ENCODE peak calls at places on chromosomes 6 and 20, in four cellular contexts. One of them, this sample, is unnamed.

GRCh38 chr6:24223131-24223715 is 97.2 kb downstream of the NRSN1 start:
- DNase-seq in SK-N-SH: no peak
- DNase-seq in H1: no peak
- DNase-seq in K562: no peak
- DNase-seq in this sample: no peak

GRCh38 chr20:14600527-14600926 is 263.1 kb upstream of the FLRT3 start:
- DNase-seq in SK-N-SH: no peak
- DNase-seq in H1: no peak
- DNase-seq in K562: no peak
- DNase-seq in this sample: no peak

GRCh38 chr6:13865132-13865531 is 50.8 kb upstream of the MCUR1 start:
- DNase-seq in SK-N-SH: no peak
- DNase-seq in H1: no peak
- DNase-seq in K562: no peak
- DNase-seq in this sample: no peak

GRCh38 chr6:127022297-127022696 is 96.2 kb upstream of the RSPO3 start:
- DNase-seq in SK-N-SH: peak; percentile 37
- DNase-seq in H1: no peak
- DNase-seq in K562: no peak
- DNase-seq in this sample: no peak

GRCh38 chr20:16147916-16148315 is 425.3 kb downstream of the KIF16B start:
- DNase-seq in SK-N-SH: no peak
- DNase-seq in H1: no peak
- DNase-seq in K562: no peak
- DNase-seq in this sample: no peak

GRCh38 chr6:114319749-114320148 is 23.1 kb downstream of the HS3ST5 start:
- DNase-seq in SK-N-SH: no peak
- DNase-seq in H1: no peak
- DNase-seq in K562: no peak
- DNase-seq in this sample: no peak

GRCh38 chr20:46088409-46089075 is 1.2 kb downstream of the NCOA5 start:
- DNase-seq in SK-N-SH: no peak
- DNase-seq in H1: no peak
- DNase-seq in K562: peak; percentile 40
- DNase-seq in this sample: no peak

GRCh38 chr20:48619126-48620101 is 208.4 kb downstream of the PREX1 start:
- DNase-seq in SK-N-SH: peak; percentile 88
- DNase-seq in H1: no peak
- DNase-seq in K562: no peak
- DNase-seq in this sample: no peak

GRCh38 chr20:8331740-8332412 is 199.8 kb downstream of the PLCB1 start:
- DNase-seq in SK-N-SH: no peak
- DNase-seq in H1: no peak
- DNase-seq in K562: no peak
- DNase-seq in this sample: no peak

GRCh38 chr20:58229198-58229802 is 847 bp upstream of the ANKRD60 start:
- DNase-seq in SK-N-SH: no peak
- DNase-seq in H1: no peak
- DNase-seq in K562: no peak
- DNase-seq in this sample: no peak

GRCh38 chr6:71367763-71368162 is 79.2 kb downstream of the OGFRL1 start:
- DNase-seq in SK-N-SH: no peak
- DNase-seq in H1: no peak
- DNase-seq in K562: no peak
- DNase-seq in this sample: no peak

GRCh38 chr6:146146836-146147235 is 118.0 kb downstream of the GRM1 start:
- DNase-seq in SK-N-SH: no peak
- DNase-seq in H1: no peak
- DNase-seq in K562: no peak
- DNase-seq in this sample: no peak

DNA sequence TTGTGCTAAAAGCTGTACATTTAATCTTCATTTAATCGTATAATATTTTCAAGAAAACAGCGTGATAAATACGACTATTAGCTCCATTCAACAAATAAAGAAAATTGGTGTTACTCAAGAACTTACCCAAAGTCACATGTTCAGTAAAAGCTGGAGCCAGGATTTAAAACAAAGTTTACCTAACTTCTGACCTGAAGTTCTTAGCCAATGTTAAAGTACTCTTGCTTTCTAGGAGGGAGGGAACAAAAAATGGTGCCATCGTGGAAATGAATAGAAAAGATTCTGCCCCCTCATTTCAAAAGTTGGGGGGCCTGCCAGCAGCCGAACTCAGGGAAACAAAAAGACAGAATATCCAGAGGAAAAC is 395.8 kb downstream of the CD109 start:
- DNase-seq in SK-N-SH: no peak
- DNase-seq in H1: no peak
- DNase-seq in K562: no peak
- DNase-seq in this sample: no peak
- TF ChIP-seq NRF1 in SK-N-SH: no peak
- TF ChIP-seq NRF1 in H1: no peak
- TF ChIP-seq NRF1 in K562: no peak
- TF ChIP-seq NRF1 in this sample: no peak

DNA sequence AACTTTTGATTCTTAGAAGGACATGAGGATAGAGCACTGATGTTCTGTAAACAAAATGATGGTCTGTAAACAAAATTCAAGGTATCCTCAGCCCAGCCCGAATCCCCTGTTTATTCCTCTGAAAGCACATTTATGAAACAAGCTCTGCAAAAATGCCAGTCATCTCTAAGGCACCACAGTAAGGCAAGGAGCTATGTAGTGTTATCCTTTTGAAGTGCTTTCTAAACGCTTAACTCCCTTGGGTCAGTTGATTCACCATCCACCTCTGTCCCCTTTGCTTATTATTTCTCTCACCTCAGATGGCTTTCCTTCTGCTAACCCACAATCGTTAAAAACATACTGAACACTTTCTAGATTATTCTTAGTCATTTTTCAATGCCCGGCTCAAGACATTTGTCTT is 93.8 kb downstream of the ATXN1 start:
- DNase-seq in SK-N-SH: no peak
- DNase-seq in H1: no peak
- DNase-seq in K562: no peak
- DNase-seq in this sample: no peak
- TF ChIP-seq NRF1 in SK-N-SH: no peak
- TF ChIP-seq NRF1 in H1: no peak
- TF ChIP-seq NRF1 in K562: no peak
- TF ChIP-seq NRF1 in this sample: no peak

GRCh38 chr6:168524644-168525043 is 83.7 kb downstream of the SMOC2 start:
- DNase-seq in SK-N-SH: no peak
- DNase-seq in H1: peak; percentile 64
- DNase-seq in K562: no peak
- DNase-seq in this sample: no peak
- TF ChIP-seq NRF1 in SK-N-SH: no peak
- TF ChIP-seq NRF1 in H1: no peak
- TF ChIP-seq NRF1 in K562: no peak
- TF ChIP-seq NRF1 in this sample: no peak

GRCh38 chr6:53230775-53231467 is 82.3 kb upstream of the GCM1 start:
- DNase-seq in SK-N-SH: no peak
- DNase-seq in H1: no peak
- DNase-seq in K562: no peak
- DNase-seq in this sample: no peak

GRCh38 chr6:53236241-53236640 is 87.6 kb upstream of the GCM1 start:
- DNase-seq in SK-N-SH: no peak
- DNase-seq in H1: no peak
- DNase-seq in K562: no peak
- DNase-seq in this sample: no peak

GRCh38 chr6:53238311-53238710 is 89.7 kb upstream of the GCM1 start:
- DNase-seq in SK-N-SH: no peak
- DNase-seq in H1: no peak
- DNase-seq in K562: no peak
- DNase-seq in this sample: no peak

GRCh38 chr6:53235508-53235907 is 86.9 kb upstream of the GCM1 start:
- DNase-seq in SK-N-SH: no peak
- DNase-seq in H1: no peak
- DNase-seq in K562: no peak
- DNase-seq in this sample: no peak

DNA sequence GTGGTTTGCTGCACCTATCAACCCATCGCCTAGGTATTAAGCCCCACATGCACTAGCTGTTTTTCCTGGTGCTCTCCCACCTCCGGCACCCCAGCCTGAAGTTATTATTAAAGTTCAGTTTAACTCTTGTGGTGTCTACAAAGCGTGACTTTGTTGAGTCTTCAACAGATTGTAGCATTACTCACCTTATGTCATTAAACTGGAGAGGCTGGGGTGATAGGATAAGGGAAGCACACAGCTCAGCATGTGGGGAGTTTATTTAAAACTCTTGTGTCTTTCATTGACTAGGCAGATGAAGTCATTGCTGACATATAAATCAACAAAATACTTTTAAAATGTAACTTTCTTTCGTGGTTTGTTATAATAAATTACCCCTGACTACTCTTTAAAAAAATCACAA is 84.7 kb upstream of the GCM1 start:
- DNase-seq in SK-N-SH: no peak
- DNase-seq in H1: no peak
- DNase-seq in K562: peak; percentile 17
- DNase-seq in this sample: no peak
- TF ChIP-seq NRF1 in SK-N-SH: no peak
- TF ChIP-seq NRF1 in H1: no peak
- TF ChIP-seq NRF1 in K562: no peak
- TF ChIP-seq NRF1 in this sample: no peak

GRCh38 chr6:44264154-44265002 is 973 bp downstream of the NFKBIE start:
- DNase-seq in SK-N-SH: peak; percentile 27
- DNase-seq in H1: no peak
- DNase-seq in K562: peak; percentile 65
- DNase-seq in this sample: no peak
- TF ChIP-seq NRF1 in SK-N-SH: no peak
- TF ChIP-seq NRF1 in H1: no peak
- TF ChIP-seq NRF1 in K562: no peak
- TF ChIP-seq NRF1 in this sample: no peak

GRCh38 chr6:56719310-56719709 is 76.6 kb upstream of the DST start:
- DNase-seq in SK-N-SH: no peak
- DNase-seq in H1: no peak
- DNase-seq in K562: no peak
- DNase-seq in this sample: no peak

GRCh38 chr6:56718236-56718635 is 75.5 kb upstream of the DST start:
- DNase-seq in SK-N-SH: no peak
- DNase-seq in H1: no peak
- DNase-seq in K562: no peak
- DNase-seq in this sample: no peak

GRCh38 chr6:56724455-56724854 is 81.8 kb upstream of the DST start:
- DNase-seq in SK-N-SH: no peak
- DNase-seq in H1: no peak
- DNase-seq in K562: no peak
- DNase-seq in this sample: no peak

GRCh38 chr6:56725257-56725656 is 82.6 kb upstream of the DST start:
- DNase-seq in SK-N-SH: no peak
- DNase-seq in H1: no peak
- DNase-seq in K562: no peak
- DNase-seq in this sample: no peak

DNA sequence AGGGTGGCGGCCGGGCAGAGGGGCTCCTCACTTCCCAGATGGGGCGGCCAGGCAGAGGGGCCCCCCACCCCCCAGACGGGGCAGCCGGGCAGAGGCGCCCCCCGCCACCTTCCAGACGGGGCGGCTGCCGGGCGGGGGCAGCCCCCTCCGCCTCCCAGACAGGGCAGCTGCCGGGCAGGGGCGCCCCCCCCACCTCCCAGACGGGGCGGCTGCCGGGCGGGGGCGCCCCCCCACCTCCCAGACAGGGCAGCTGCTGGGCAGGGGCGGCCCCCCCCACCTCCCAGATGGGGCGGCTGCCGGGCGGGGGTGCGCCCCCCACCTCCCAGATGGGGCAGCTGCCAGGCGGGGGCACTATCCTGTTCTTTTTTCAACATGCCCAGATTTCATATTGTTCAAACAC is 78.2 kb upstream of the DST start:
- DNase-seq in SK-N-SH: no peak
- DNase-seq in H1: no peak
- DNase-seq in K562: no peak
- DNase-seq in this sample: no peak
- TF ChIP-seq NRF1 in SK-N-SH: no peak
- TF ChIP-seq NRF1 in H1: no peak
- TF ChIP-seq NRF1 in K562: no peak
- TF ChIP-seq NRF1 in this sample: no peak

DNA sequence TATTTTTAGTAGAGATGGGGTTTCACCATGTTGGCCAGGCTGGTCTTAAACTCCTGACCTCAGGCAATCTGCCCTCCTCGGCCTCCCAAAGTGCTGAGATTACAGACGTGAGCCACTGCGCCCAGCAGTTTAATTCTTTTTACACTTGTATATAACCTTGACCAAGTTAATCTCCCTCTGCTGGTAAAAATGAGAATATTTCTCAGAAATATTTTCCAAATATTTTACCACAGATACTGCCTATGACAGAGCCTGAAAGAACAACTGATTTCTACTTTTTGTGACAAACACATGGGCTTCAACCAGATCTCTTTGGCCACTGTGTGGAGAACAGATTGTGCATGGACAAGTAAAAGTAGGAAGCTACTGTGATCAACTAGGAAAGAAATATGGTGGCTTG is 21.2 kb upstream of the NHSL1 start:
- DNase-seq in SK-N-SH: peak; percentile 4
- DNase-seq in H1: no peak
- DNase-seq in K562: peak; percentile 8
- DNase-seq in this sample: no peak
- TF ChIP-seq NRF1 in SK-N-SH: no peak
- TF ChIP-seq NRF1 in H1: no peak
- TF ChIP-seq NRF1 in K562: no peak
- TF ChIP-seq NRF1 in this sample: no peak

GRCh38 chr6:35083507-35083906 is 57.6 kb downstream of the TCP11 start:
- DNase-seq in SK-N-SH: peak; percentile 23
- DNase-seq in H1: no peak
- DNase-seq in K562: no peak
- DNase-seq in this sample: no peak
- TF ChIP-seq NRF1 in SK-N-SH: no peak
- TF ChIP-seq NRF1 in H1: no peak
- TF ChIP-seq NRF1 in K562: no peak
- TF ChIP-seq NRF1 in this sample: no peak